ENCODE peak calls at places on chromosomes 7 and 10, in five cellular contexts. One of them, this sample, is unnamed.

GRCh38 chr7:50864694-50865093 is 82.0 kb upstream of the GRB10 start:
- DNase-seq in mesendoderm: peak; percentile 20
- DNase-seq in transverse colon: no peak
- DNase-seq in lower lobe of right lung: no peak
- DNase-seq in stomach: no peak
- DNase-seq in this sample: no peak

GRCh38 chr10:7054915-7055314 is 355.9 kb downstream of the SFMBT2 start:
- DNase-seq in mesendoderm: peak; percentile 59
- DNase-seq in transverse colon: no peak
- DNase-seq in lower lobe of right lung: no peak
- DNase-seq in stomach: no peak
- DNase-seq in this sample: no peak

GRCh38 chr10:97062484-97062883 is 123.3 kb downstream of the SLIT1 start:
- DNase-seq in stomach: no peak
- DNase-seq in transverse colon: no peak
- DNase-seq in mesendoderm: no peak
- DNase-seq in lower lobe of right lung: no peak
- DNase-seq in this sample: no peak

GRCh38 chr7:6344278-6344677 is 71.9 kb upstream of the CYTH3 start:
- DNase-seq in stomach: no peak
- DNase-seq in mesendoderm: no peak
- DNase-seq in transverse colon: no peak
- DNase-seq in lower lobe of right lung: no peak
- DNase-seq in this sample: no peak

GRCh38 chr7:103967401-103967800 is 22.1 kb downstream of the RELN start:
- DNase-seq in stomach: no peak
- DNase-seq in transverse colon: no peak
- DNase-seq in mesendoderm: peak; percentile 80
- DNase-seq in lower lobe of right lung: no peak
- DNase-seq in this sample: no peak

GRCh38 chr10:54065106-54065505 is 735.9 kb downstream of the PCDH15 start:
- DNase-seq in transverse colon: no peak
- DNase-seq in stomach: no peak
- DNase-seq in lower lobe of right lung: no peak
- DNase-seq in mesendoderm: no peak
- DNase-seq in this sample: no peak

GRCh38 chr7:151272410-151272809 is 23.9 kb upstream of the SMARCD3 start:
- DNase-seq in lower lobe of right lung: peak; percentile 41
- DNase-seq in stomach: no peak
- DNase-seq in mesendoderm: no peak
- DNase-seq in transverse colon: no peak
- DNase-seq in this sample: peak; percentile 53

GRCh38 chr10:69944761-69945160 is 107.9 kb upstream of the MACROH2A2 start:
- DNase-seq in stomach: no peak
- DNase-seq in transverse colon: no peak
- DNase-seq in mesendoderm: no peak
- DNase-seq in lower lobe of right lung: no peak
- DNase-seq in this sample: no peak

GRCh38 chr10:119030421-119031250 is 1.1 kb downstream of the NANOS1 start:
- DNase-seq in mesendoderm: peak; percentile 88
- DNase-seq in transverse colon: peak; percentile 60
- DNase-seq in lower lobe of right lung: peak; percentile 66
- DNase-seq in stomach: peak; percentile 53
- DNase-seq in this sample: peak; percentile 68

GRCh38 chr10:124268976-124269375 is 149.7 kb downstream of the OAT start:
- DNase-seq in lower lobe of right lung: peak; percentile 22
- DNase-seq in transverse colon: no peak
- DNase-seq in mesendoderm: no peak
- DNase-seq in stomach: no peak
- DNase-seq in this sample: no peak

GRCh38 chr10:50622497-50623298 is 1.1 kb downstream of the SGMS1 start:
- DNase-seq in mesendoderm: peak; percentile 48
- DNase-seq in transverse colon: peak; percentile 53
- DNase-seq in lower lobe of right lung: peak; percentile 72
- DNase-seq in stomach: peak; percentile 49
- DNase-seq in this sample: peak; percentile 41

GRCh38 chr7:69698109-69698840 is 100.0 kb downstream of the AUTS2 start:
- DNase-seq in lower lobe of right lung: no peak
- DNase-seq in mesendoderm: no peak
- DNase-seq in stomach: no peak
- DNase-seq in transverse colon: no peak
- DNase-seq in this sample: no peak

GRCh38 chr7:55887786-55888185 is 530 bp downstream of the ZNF713 start:
- DNase-seq in mesendoderm: peak; percentile 8
- DNase-seq in stomach: no peak
- DNase-seq in lower lobe of right lung: no peak
- DNase-seq in transverse colon: no peak
- DNase-seq in this sample: no peak

GRCh38 chr10:125629758-125630376 is 53.1 kb downstream of the TEX36 start:
- DNase-seq in lower lobe of right lung: no peak
- DNase-seq in mesendoderm: peak; percentile 32
- DNase-seq in transverse colon: no peak
- DNase-seq in stomach: no peak
- DNase-seq in this sample: no peak

GRCh38 chr10:133405272-133405671 is 11.3 kb downstream of the MTG1 start:
- DNase-seq in transverse colon: no peak
- DNase-seq in lower lobe of right lung: no peak
- DNase-seq in stomach: no peak
- DNase-seq in mesendoderm: no peak
- DNase-seq in this sample: no peak

GRCh38 chr10:1273372-1274097 is 217.3 kb downstream of the WDR37 start:
- DNase-seq in transverse colon: no peak
- DNase-seq in stomach: no peak
- DNase-seq in mesendoderm: no peak
- DNase-seq in lower lobe of right lung: no peak
- DNase-seq in this sample: no peak

GRCh38 chr7:44226396-44226753 is 25.6 kb downstream of the YKT6 start:
- DNase-seq in transverse colon: no peak
- DNase-seq in stomach: no peak
- DNase-seq in mesendoderm: no peak
- DNase-seq in lower lobe of right lung: no peak
- DNase-seq in this sample: no peak

GRCh38 chr10:99966306-99966705 is 43.4 kb downstream of the DNMBP start:
- DNase-seq in transverse colon: no peak
- DNase-seq in stomach: no peak
- DNase-seq in lower lobe of right lung: no peak
- DNase-seq in mesendoderm: peak; percentile 73
- DNase-seq in this sample: no peak

GRCh38 chr10:66799474-66799873 is 126.4 kb upstream of the LRRTM3 start:
- DNase-seq in lower lobe of right lung: no peak
- DNase-seq in transverse colon: no peak
- DNase-seq in mesendoderm: no peak
- DNase-seq in stomach: no peak
- DNase-seq in this sample: no peak

GRCh38 chr10:43573250-43574034 is 974 bp downstream of the ZNF239 start:
- DNase-seq in mesendoderm: peak; percentile 55
- DNase-seq in lower lobe of right lung: no peak
- DNase-seq in transverse colon: no peak
- DNase-seq in stomach: no peak
- DNase-seq in this sample: no peak

GRCh38 chr7:794207-794606 is 38.1 kb upstream of the SUN1 start:
- DNase-seq in lower lobe of right lung: no peak
- DNase-seq in transverse colon: no peak
- DNase-seq in mesendoderm: no peak
- DNase-seq in stomach: no peak
- DNase-seq in this sample: no peak

GRCh38 chr7:73842248-73842895 is at the start of gene METTL27:
- DNase-seq in mesendoderm: peak; percentile 97
- DNase-seq in lower lobe of right lung: peak; percentile 95
- DNase-seq in transverse colon: peak; percentile 96
- DNase-seq in stomach: peak; percentile 94
- DNase-seq in this sample: peak; percentile 95

GRCh38 chr10:43691503-43691902 is 42.8 kb upstream of the ZNF32 start:
- DNase-seq in stomach: no peak
- DNase-seq in transverse colon: no peak
- DNase-seq in mesendoderm: no peak
- DNase-seq in lower lobe of right lung: no peak
- DNase-seq in this sample: no peak

GRCh38 chr7:46603780-46604725 is 683.0 kb upstream of the IGFBP3 start:
- DNase-seq in mesendoderm: no peak
- DNase-seq in lower lobe of right lung: peak; percentile 76
- DNase-seq in transverse colon: peak; percentile 74
- DNase-seq in stomach: peak; percentile 89
- DNase-seq in this sample: peak; percentile 98

GRCh38 chr7:17663056-17663675 is 277.1 kb downstream of the SNX13 start:
- DNase-seq in mesendoderm: peak; percentile 39
- DNase-seq in stomach: no peak
- DNase-seq in transverse colon: no peak
- DNase-seq in lower lobe of right lung: no peak
- DNase-seq in this sample: no peak

GRCh38 chr10:84329094-84329611 is 764 bp downstream of the CCSER2 start:
- DNase-seq in transverse colon: peak; percentile 38
- DNase-seq in mesendoderm: peak; percentile 68
- DNase-seq in stomach: no peak
- DNase-seq in lower lobe of right lung: no peak
- DNase-seq in this sample: no peak

GRCh38 chr7:93156884-93157283 is 8.7 kb upstream of the SAMD9L start:
- DNase-seq in mesendoderm: no peak
- DNase-seq in transverse colon: no peak
- DNase-seq in stomach: no peak
- DNase-seq in lower lobe of right lung: no peak
- DNase-seq in this sample: no peak

GRCh38 chr7:94249631-94250030 is 145.1 kb upstream of the COL1A2 start:
- DNase-seq in mesendoderm: peak; percentile 60
- DNase-seq in stomach: no peak
- DNase-seq in transverse colon: no peak
- DNase-seq in lower lobe of right lung: no peak
- DNase-seq in this sample: no peak

GRCh38 chr10:129959544-129960492 is 4.3 kb downstream of the EBF3 start:
- DNase-seq in transverse colon: no peak
- DNase-seq in mesendoderm: no peak
- DNase-seq in stomach: peak; percentile 15
- DNase-seq in lower lobe of right lung: peak; percentile 29
- DNase-seq in this sample: no peak

GRCh38 chr7:75843470-75844116 is 30.0 kb upstream of the CCL24 start:
- DNase-seq in transverse colon: no peak
- DNase-seq in stomach: no peak
- DNase-seq in mesendoderm: no peak
- DNase-seq in lower lobe of right lung: no peak
- DNase-seq in this sample: no peak

GRCh38 chr7:75844158-75844557 is 30.6 kb upstream of the CCL24 start:
- DNase-seq in stomach: no peak
- DNase-seq in lower lobe of right lung: no peak
- DNase-seq in transverse colon: no peak
- DNase-seq in mesendoderm: no peak
- DNase-seq in this sample: no peak

GRCh38 chr7:75836798-75837197 is 23.2 kb upstream of the CCL24 start:
- DNase-seq in mesendoderm: no peak
- DNase-seq in transverse colon: no peak
- DNase-seq in lower lobe of right lung: no peak
- DNase-seq in stomach: no peak
- DNase-seq in this sample: no peak

GRCh38 chr7:75842836-75843446 is 29.3 kb upstream of the CCL24 start:
- DNase-seq in stomach: peak; percentile 30
- DNase-seq in lower lobe of right lung: no peak
- DNase-seq in transverse colon: no peak
- DNase-seq in mesendoderm: peak; percentile 22
- DNase-seq in this sample: no peak

GRCh38 chr7:75840029-75840428 is 26.4 kb upstream of the CCL24 start:
- DNase-seq in transverse colon: no peak
- DNase-seq in lower lobe of right lung: no peak
- DNase-seq in stomach: no peak
- DNase-seq in mesendoderm: no peak
- DNase-seq in this sample: no peak
- H3K4me1 ChIP-seq in transverse colon: peaks cover 12% of the 10 kb centered on the region
- H3K4me1 ChIP-seq in lower lobe of right lung: peaks cover 21% of the 10 kb centered on the region
- H3K4me1 ChIP-seq in stomach: peaks cover 11% of the 10 kb centered on the region
- H3K4me1 ChIP-seq in mesendoderm: no peaks in the 10 kb centered on the region
- H3K4me1 ChIP-seq in this sample: no peaks in the 10 kb centered on the region

DNA sequence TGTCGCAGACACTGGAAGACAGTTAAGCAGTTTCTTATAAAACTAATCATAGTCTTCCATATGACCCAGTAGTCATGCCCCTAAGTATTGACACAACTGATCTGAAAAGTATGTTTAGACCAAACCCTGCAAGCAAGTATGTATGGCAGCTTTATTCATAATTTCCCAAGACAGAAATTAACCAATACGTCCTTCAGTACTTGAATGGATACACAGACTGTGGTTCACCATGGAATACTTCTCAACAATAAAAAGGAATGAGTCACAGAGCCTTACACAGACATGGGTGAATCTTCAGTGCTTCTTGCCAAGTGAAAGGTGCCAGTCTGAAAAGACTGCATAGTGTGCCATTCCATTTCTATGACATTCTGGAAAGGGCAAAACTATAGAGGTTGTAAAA is 50.2 kb upstream of the AKR1E2 start:
- DNase-seq in stomach: no peak
- DNase-seq in transverse colon: no peak
- DNase-seq in mesendoderm: no peak
- DNase-seq in lower lobe of right lung: no peak
- DNase-seq in this sample: no peak
- H3K4me1 ChIP-seq in stomach: no peaks in the 10 kb centered on the region
- H3K4me1 ChIP-seq in transverse colon: peaks cover 8% of the 10 kb centered on the region
- H3K4me1 ChIP-seq in mesendoderm: no peaks in the 10 kb centered on the region
- H3K4me1 ChIP-seq in lower lobe of right lung: peaks cover 9% of the 10 kb centered on the region
- H3K4me1 ChIP-seq in this sample: peaks cover 12% of the 10 kb centered on the region

DNA sequence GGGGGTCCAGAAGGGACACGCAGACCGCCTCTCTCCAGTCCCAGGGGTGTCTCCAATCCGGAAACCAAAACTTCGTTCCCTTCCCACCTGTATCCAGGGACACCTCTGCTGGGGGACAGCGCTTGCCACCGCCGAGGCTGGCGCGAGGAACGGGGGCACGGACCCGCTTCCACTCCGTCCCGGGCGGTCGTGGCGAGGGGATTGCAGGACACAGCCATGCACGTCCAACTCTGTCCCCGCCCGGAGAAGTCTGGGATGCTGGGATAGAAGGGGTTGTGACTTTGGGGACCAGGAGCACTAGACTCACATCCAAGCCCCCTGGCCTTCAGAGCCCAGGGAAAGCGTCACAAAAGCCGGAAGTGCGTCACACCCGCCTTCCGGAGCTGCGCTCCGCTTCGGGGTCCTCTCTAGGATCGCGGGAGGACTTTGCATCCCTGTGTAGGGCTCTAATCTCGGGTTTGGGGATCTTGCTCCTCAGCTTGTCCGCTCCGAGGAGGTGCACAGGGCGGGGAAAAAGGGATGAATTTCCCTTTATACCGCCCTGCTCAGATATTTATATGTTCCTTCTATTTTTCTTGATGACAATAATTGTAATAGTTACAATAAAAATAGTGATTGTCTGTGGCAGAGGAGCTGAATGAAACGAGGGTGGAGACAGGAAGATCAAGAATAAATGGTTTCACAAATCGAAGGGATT is at the start of gene FAM200A:
- DNase-seq in mesendoderm: peak; percentile 96
- DNase-seq in stomach: peak; percentile 87
- DNase-seq in transverse colon: peak; percentile 90
- DNase-seq in lower lobe of right lung: peak; percentile 92
- DNase-seq in this sample: peak; percentile 92
- H3K4me1 ChIP-seq in mesendoderm: no peaks in the 10 kb centered on the region
- H3K4me1 ChIP-seq in stomach: peaks cover 9% of the 10 kb centered on the region
- H3K4me1 ChIP-seq in transverse colon: peaks cover 13% of the 10 kb centered on the region
- H3K4me1 ChIP-seq in lower lobe of right lung: peaks cover 25% of the 10 kb centered on the region
- H3K4me1 ChIP-seq in this sample: no peaks in the 10 kb centered on the region

GRCh38 chr7:80682744-80683143 is 44.3 kb downstream of the CD36 start:
- DNase-seq in lower lobe of right lung: no peak
- DNase-seq in transverse colon: no peak
- DNase-seq in stomach: no peak
- DNase-seq in mesendoderm: no peak
- DNase-seq in this sample: no peak

GRCh38 chr7:80681272-80681885 is 42.9 kb downstream of the CD36 start:
- DNase-seq in transverse colon: no peak
- DNase-seq in lower lobe of right lung: no peak
- DNase-seq in mesendoderm: peak; percentile 7
- DNase-seq in stomach: no peak
- DNase-seq in this sample: no peak

GRCh38 chr7:80686576-80686975 is 48.1 kb downstream of the CD36 start:
- DNase-seq in transverse colon: no peak
- DNase-seq in lower lobe of right lung: no peak
- DNase-seq in mesendoderm: no peak
- DNase-seq in stomach: no peak
- DNase-seq in this sample: no peak
- H3K4me1 ChIP-seq in transverse colon: no peaks in the 10 kb centered on the region
- H3K4me1 ChIP-seq in lower lobe of right lung: no peaks in the 10 kb centered on the region
- H3K4me1 ChIP-seq in mesendoderm: no peaks in the 10 kb centered on the region
- H3K4me1 ChIP-seq in stomach: no peaks in the 10 kb centered on the region
- H3K4me1 ChIP-seq in this sample: no peaks in the 10 kb centered on the region

This sample was measured in tibial artery.